ENCODE peak calls at places on chromosomes 2 and 18, in five cellular contexts. One of them, this sample, is unnamed.

GRCh38 chr2:199707584-199708185 is 143.3 kb downstream of the FTCDNL1 start:
- DNase-seq in iPS DF 6.9: no peak
- DNase-seq in astrocyte: no peak
- DNase-seq in gastrocnemius medialis: no peak
- DNase-seq in NCI-H226: no peak
- DNase-seq in this sample: peak

GRCh38 chr2:119158563-119159347 is at the start of gene C1QL2:
- DNase-seq in iPS DF 6.9: no peak
- DNase-seq in NCI-H226: no peak
- DNase-seq in astrocyte: no peak
- DNase-seq in gastrocnemius medialis: no peak
- DNase-seq in this sample: peak

GRCh38 chr2:174003635-174004310 is 38.6 kb upstream of the SP3 start:
- DNase-seq in gastrocnemius medialis: peak
- DNase-seq in NCI-H226: peak
- DNase-seq in iPS DF 6.9: no peak
- DNase-seq in astrocyte: no peak
- DNase-seq in this sample: no peak

GRCh38 chr2:20012282-20013060 is at the start of gene MATN3:
- DNase-seq in NCI-H226: peak
- DNase-seq in astrocyte: peak
- DNase-seq in iPS DF 6.9: no peak
- DNase-seq in gastrocnemius medialis: no peak
- DNase-seq in this sample: no peak

GRCh38 chr2:151237422-151238012 is 24.1 kb downstream of the RBM43 start:
- DNase-seq in NCI-H226: no peak
- DNase-seq in astrocyte: peak
- DNase-seq in iPS DF 6.9: no peak
- DNase-seq in gastrocnemius medialis: no peak
- DNase-seq in this sample: no peak

GRCh38 chr2:235463893-235464292 is 29.9 kb upstream of the AGAP1 start:
- DNase-seq in NCI-H226: no peak
- DNase-seq in iPS DF 6.9: no peak
- DNase-seq in astrocyte: no peak
- DNase-seq in gastrocnemius medialis: no peak
- DNase-seq in this sample: no peak

GRCh38 chr18:55588001-55588875 is at the start of gene TCF4:
- DNase-seq in astrocyte: peak
- DNase-seq in iPS DF 6.9: no peak
- DNase-seq in NCI-H226: no peak
- DNase-seq in gastrocnemius medialis: peak
- DNase-seq in this sample: peak

GRCh38 chr2:181447040-181447439 is 10.1 kb upstream of the ITGA4 start:
- DNase-seq in gastrocnemius medialis: no peak
- DNase-seq in NCI-H226: no peak
- DNase-seq in astrocyte: no peak
- DNase-seq in iPS DF 6.9: no peak
- DNase-seq in this sample: no peak

GRCh38 chr2:152335016-152335850 is at the start of gene FMNL2:
- DNase-seq in astrocyte: peak
- DNase-seq in iPS DF 6.9: peak
- DNase-seq in NCI-H226: peak
- DNase-seq in gastrocnemius medialis: peak
- DNase-seq in this sample: peak

GRCh38 chr2:223051580-223052375 is at the start of gene KCNE4:
- DNase-seq in iPS DF 6.9: no peak
- DNase-seq in astrocyte: peak
- DNase-seq in gastrocnemius medialis: no peak
- DNase-seq in NCI-H226: no peak
- DNase-seq in this sample: peak

GRCh38 chr18:50058731-50059130 is 136.2 kb downstream of the MYO5B start:
- DNase-seq in gastrocnemius medialis: no peak
- DNase-seq in astrocyte: no peak
- DNase-seq in iPS DF 6.9: no peak
- DNase-seq in NCI-H226: no peak
- DNase-seq in this sample: no peak

GRCh38 chr2:146748046-146748445 is 1096.8 kb upstream of the ACVR2A start:
- DNase-seq in NCI-H226: no peak
- DNase-seq in gastrocnemius medialis: no peak
- DNase-seq in iPS DF 6.9: no peak
- DNase-seq in astrocyte: no peak
- DNase-seq in this sample: no peak

GRCh38 chr18:62287753-62288668 is 37.1 kb upstream of the TNFRSF11A start:
- DNase-seq in astrocyte: no peak
- DNase-seq in iPS DF 6.9: no peak
- DNase-seq in gastrocnemius medialis: no peak
- DNase-seq in NCI-H226: no peak
- DNase-seq in this sample: no peak

GRCh38 chr2:28348149-28348567 is 44.5 kb upstream of the FOSL2 start:
- DNase-seq in astrocyte: no peak
- DNase-seq in NCI-H226: no peak
- DNase-seq in iPS DF 6.9: no peak
- DNase-seq in gastrocnemius medialis: no peak
- DNase-seq in this sample: no peak

GRCh38 chr2:98839292-98839691 is 96.7 kb downstream of the CRACDL start:
- DNase-seq in gastrocnemius medialis: no peak
- DNase-seq in NCI-H226: peak
- DNase-seq in astrocyte: peak
- DNase-seq in iPS DF 6.9: no peak
- DNase-seq in this sample: no peak

GRCh38 chr2:71609029-71609428 is 155.7 kb downstream of the DYSF start:
- DNase-seq in NCI-H226: no peak
- DNase-seq in astrocyte: no peak
- DNase-seq in iPS DF 6.9: no peak
- DNase-seq in gastrocnemius medialis: peak
- DNase-seq in this sample: no peak

GRCh38 chr2:156867201-156867600 is 390.3 kb upstream of the GALNT5 start:
- DNase-seq in astrocyte: peak
- DNase-seq in gastrocnemius medialis: no peak
- DNase-seq in iPS DF 6.9: no peak
- DNase-seq in NCI-H226: no peak
- DNase-seq in this sample: no peak